ENCODE peak calls at places on chromosome 3, in six cellular contexts. G, K, R, P, I and X are unnamed samples.

GRCh38 chr3:16604887-16605602 is at the start of gene DAZL:
- DNase-seq in K (no peak), G (no peak), R (no peak), I (no peak), P (peak; percentile 48), X (no peak)

GRCh38 chr3:15645740-15646490 is 44.4 kb downstream of the BTD start:
- DNase-seq in I (peak; percentile 90), G (no peak), R (no peak), K (no peak), P (no peak), X (no peak)

GRCh38 chr3:8536106-8537052 is 34.8 kb downstream of the LMCD1 start:
- DNase-seq in K (no peak), I (no peak), G (no peak), P (no peak), R (no peak), X (no peak)

GRCh38 chr3:126270145-126270811 is 86.9 kb downstream of the KLF15 start:
- DNase-seq in R (peak; percentile 93), K (peak; percentile 82), G (no peak), I (peak; percentile 54), P (peak; percentile 76), X (no peak)

GRCh38 chr3:182241777-182242556 is 530.2 kb downstream of the SOX2 start:
- DNase-seq in G (no peak), K (peak; percentile 48), I (no peak), P (no peak), R (peak; percentile 77), X (peak; percentile 64)

GRCh38 chr3:23304424-23304823 is 101.3 kb downstream of the UBE2E2 start:
- DNase-seq in R (no peak), G (no peak), P (no peak), I (no peak), K (no peak), X (no peak)

GRCh38 chr3:61768284-61769012 is 207.1 kb downstream of the PTPRG start:
- DNase-seq in K (no peak), G (no peak), I (peak; percentile 60), R (no peak), P (no peak), X (no peak)

GRCh38 chr3:184907941-184908649 is 96.1 kb downstream of the VPS8 start:
- DNase-seq in R (peak; percentile 57), G (no peak), K (peak; percentile 19), I (no peak), P (no peak), X (peak; percentile 26)

GRCh38 chr3:24829632-24830229 is 335.1 kb upstream of the THRB start:
- DNase-seq in P (no peak), K (no peak), R (no peak), I (no peak), G (no peak), X (peak; percentile 24)

GRCh38 chr3:83655083-83655482 is 1303.7 kb upstream of the CADM2 start:
- DNase-seq in P (no peak), I (no peak), K (no peak), R (no peak), G (no peak), X (no peak)

GRCh38 chr3:4394048-4394447 is 73.0 kb downstream of the SUMF1 start:
- DNase-seq in P (no peak), R (no peak), K (no peak), G (no peak), I (peak; percentile 62), X (no peak)

GRCh38 chr3:111246967-111247760 is 175.5 kb downstream of the NECTIN3 start:
- DNase-seq in P (no peak), R (no peak), G (no peak), I (peak; percentile 98), K (no peak), X (no peak)

GRCh38 chr3:138103466-138103865 is 11.9 kb downstream of the DZIP1L start:
- DNase-seq in K (no peak), I (no peak), G (no peak), P (no peak), R (no peak), X (no peak)

GRCh38 chr3:154955907-154956533 is 124.1 kb upstream of the MME start:
- DNase-seq in I (no peak), K (no peak), P (no peak), R (no peak), G (no peak), X (no peak)

GRCh38 chr3:116067275-116067674 is 378.0 kb downstream of the LSAMP start:
- DNase-seq in R (no peak), G (no peak), P (no peak), I (no peak), K (no peak), X (no peak)

GRCh38 chr3:12138044-12138443 is 20.7 kb downstream of the TIMP4 start:
- DNase-seq in K (no peak), I (peak; percentile 21), G (peak; percentile 39), P (no peak), R (no peak), X (peak; percentile 10)

GRCh38 chr3:64916192-64916798 is 228.5 kb upstream of the ADAMTS9 start:
- DNase-seq in P (no peak), K (no peak), R (no peak), G (no peak), I (no peak), X (no peak)

GRCh38 chr3:9122732-9123364 is 126.6 kb downstream of the SRGAP3 start:
- DNase-seq in G (no peak), R (no peak), K (no peak), P (no peak), I (no peak), X (no peak)

GRCh38 chr3:150469931-150470740 is 62.0 kb downstream of the TSC22D2 start:
- DNase-seq in K (no peak), R (no peak), P (no peak), I (peak; percentile 93), G (no peak), X (no peak)

GRCh38 chr3:101936419-101937331 is 87.4 kb downstream of the NFKBIZ start:
- DNase-seq in G (peak; percentile 70), I (peak; percentile 98), P (no peak), R (no peak), K (no peak), X (no peak)

GRCh38 chr3:15284121-15284889 is 48.1 kb downstream of the SH3BP5 start:
- DNase-seq in R (no peak), P (no peak), K (peak; percentile 43), I (no peak), G (no peak), X (no peak)

GRCh38 chr3:164640586-164640985 is 437.7 kb downstream of the SI start:
- DNase-seq in K (no peak), R (no peak), G (no peak), P (no peak), I (peak; percentile 30), X (no peak)

GRCh38 chr3:77068808-77069207 is 28.9 kb downstream of the ROBO2 start:
- DNase-seq in G (no peak), K (no peak), I (no peak), P (no peak), R (no peak), X (no peak)

GRCh38 chr3:85594648-85595047 is 635.9 kb downstream of the CADM2 start:
- DNase-seq in R (no peak), K (no peak), I (peak; percentile 45), P (no peak), G (no peak), X (no peak)

GRCh38 chr3:69770219-69770618 is 31.0 kb downstream of the MITF start:
- DNase-seq in R (no peak), I (peak; percentile 95), G (no peak), K (no peak), P (no peak), X (no peak)

GRCh38 chr3:64321747-64322146 is 96.5 kb upstream of the PRICKLE2 start:
- DNase-seq in G (no peak), K (no peak), P (no peak), I (peak; percentile 86), R (no peak), X (no peak)

GRCh38 chr3:50517721-50518206 is 14.3 kb upstream of the CACNA2D2 start:
- DNase-seq in R (no peak), G (no peak), K (no peak), P (no peak), I (no peak), X (no peak)
- TF ChIP-seq CTCF in R (no peak), G (no peak), K (no peak), P (no peak), I (no peak), X (no peak)

DNA sequence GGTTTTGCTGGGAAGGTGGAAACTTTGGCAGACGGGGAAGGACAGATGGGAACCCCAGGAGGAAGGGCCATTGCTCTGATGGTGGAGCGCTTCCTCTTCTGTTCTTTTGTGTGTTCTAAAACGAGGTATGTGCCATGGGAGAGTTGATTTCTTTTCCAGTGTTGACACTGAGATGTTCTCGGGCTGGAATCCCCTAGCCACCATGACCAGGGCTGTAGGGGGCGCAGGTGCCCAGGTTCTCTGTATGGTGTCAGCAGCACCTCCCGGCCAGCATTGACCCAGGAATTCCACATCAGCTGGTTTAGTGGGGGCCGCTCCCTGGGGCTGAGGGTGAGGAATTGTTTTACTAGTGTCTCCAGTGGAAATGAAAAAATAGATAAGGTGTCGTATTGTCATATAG is 34.3 kb upstream of the ACAD9 start:
- DNase-seq in I (no peak), G (peak; percentile 39), P (no peak), R (no peak), K (no peak), X (no peak)
- TF ChIP-seq CTCF in I (no peak), G (peak; percentile 79), P (no peak), R (no peak), K (no peak), X (peak; percentile 23)

GRCh38 chr3:49416867-49417266 is 4.6 kb downstream of the TCTA start:
- DNase-seq in K (no peak), G (no peak), I (no peak), R (no peak), P (no peak), X (no peak)
- TF ChIP-seq CTCF in K (no peak), G (no peak), I (no peak), R (no peak), P (no peak), X (no peak)

DNA sequence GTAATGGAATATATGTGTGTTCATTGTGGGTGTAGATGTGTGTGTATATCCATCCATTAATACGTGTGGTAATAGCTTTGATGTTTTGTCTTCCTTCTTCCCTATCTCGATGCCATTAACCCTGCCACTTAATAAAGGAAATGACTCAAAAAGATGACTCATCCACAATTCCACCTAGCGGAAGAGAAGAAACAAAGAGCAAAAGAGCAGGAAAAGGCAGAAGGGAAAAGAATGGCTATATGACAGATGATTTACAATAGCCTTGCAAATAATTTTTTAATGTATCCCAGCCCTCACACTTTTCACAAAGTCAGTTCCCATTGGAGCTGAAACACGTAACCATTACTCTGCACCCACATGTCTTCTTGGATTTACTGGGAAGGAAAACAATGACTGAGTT is 197.1 kb downstream of the KCNAB1 start:
- DNase-seq in I (peak; percentile 89), R (no peak), K (no peak), P (no peak), G (no peak), X (no peak)
- TF ChIP-seq CTCF in I (peak; percentile 2), R (no peak), K (no peak), P (no peak), G (no peak), X (no peak)